ENCODE peak calls at places on chromosomes 13 and 19, in five cellular contexts. One of them, this sample, is unnamed.

GRCh38 chr19:10838377-10838776 is 2.4 kb upstream of the TMED1 start:
- DNase-seq in activated T-cell treated with anti-CD3 and anti-CD28 coated beads for 1 hour: no peak
- DNase-seq in ecto neural progenitor cell: no peak
- DNase-seq in stimulated activated CD8-positive, alpha-beta memory T cell treated with anti-CD3 and anti-CD28 coated beads, Interleukin-15, amount 100 ng/mL, for 24 hours: no peak
- DNase-seq in foreskin fibroblast: no peak
- DNase-seq in this sample: no peak

GRCh38 chr19:5250127-5250659 is 90.4 kb downstream of the PTPRS start:
- DNase-seq in activated T-cell treated with anti-CD3 and anti-CD28 coated beads for 1 hour: no peak
- DNase-seq in ecto neural progenitor cell: no peak
- DNase-seq in stimulated activated CD8-positive, alpha-beta memory T cell treated with anti-CD3 and anti-CD28 coated beads, Interleukin-15, amount 100 ng/mL, for 24 hours: no peak
- DNase-seq in foreskin fibroblast: no peak
- DNase-seq in this sample: no peak

GRCh38 chr19:38095411-38096308 is 128.4 kb downstream of the DPF1 start:
- DNase-seq in activated T-cell treated with anti-CD3 and anti-CD28 coated beads for 1 hour: peak; percentile 46
- DNase-seq in ecto neural progenitor cell: peak; percentile 80
- DNase-seq in stimulated activated CD8-positive, alpha-beta memory T cell treated with anti-CD3 and anti-CD28 coated beads, Interleukin-15, amount 100 ng/mL, for 24 hours: no peak
- DNase-seq in foreskin fibroblast: peak; percentile 75
- DNase-seq in this sample: no peak

GRCh38 chr19:46760363-46760762 is 14.1 kb upstream of the STRN4 start:
- DNase-seq in activated T-cell treated with anti-CD3 and anti-CD28 coated beads for 1 hour: no peak
- DNase-seq in ecto neural progenitor cell: no peak
- DNase-seq in stimulated activated CD8-positive, alpha-beta memory T cell treated with anti-CD3 and anti-CD28 coated beads, Interleukin-15, amount 100 ng/mL, for 24 hours: no peak
- DNase-seq in foreskin fibroblast: no peak
- DNase-seq in this sample: no peak

GRCh38 chr19:45913874-45914830 is at the start of gene NANOS2:
- DNase-seq in activated T-cell treated with anti-CD3 and anti-CD28 coated beads for 1 hour: no peak
- DNase-seq in ecto neural progenitor cell: peak; percentile 81
- DNase-seq in stimulated activated CD8-positive, alpha-beta memory T cell treated with anti-CD3 and anti-CD28 coated beads, Interleukin-15, amount 100 ng/mL, for 24 hours: no peak
- DNase-seq in foreskin fibroblast: no peak
- DNase-seq in this sample: no peak

GRCh38 chr13:21354721-21355120 is 104.4 kb downstream of the ZDHHC20 start:
- DNase-seq in activated T-cell treated with anti-CD3 and anti-CD28 coated beads for 1 hour: no peak
- DNase-seq in ecto neural progenitor cell: no peak
- DNase-seq in stimulated activated CD8-positive, alpha-beta memory T cell treated with anti-CD3 and anti-CD28 coated beads, Interleukin-15, amount 100 ng/mL, for 24 hours: no peak
- DNase-seq in foreskin fibroblast: no peak
- DNase-seq in this sample: no peak

GRCh38 chr13:48160879-48161278 is 66.0 kb upstream of the MED4 start:
- DNase-seq in activated T-cell treated with anti-CD3 and anti-CD28 coated beads for 1 hour: no peak
- DNase-seq in ecto neural progenitor cell: no peak
- DNase-seq in stimulated activated CD8-positive, alpha-beta memory T cell treated with anti-CD3 and anti-CD28 coated beads, Interleukin-15, amount 100 ng/mL, for 24 hours: no peak
- DNase-seq in foreskin fibroblast: peak; percentile 1
- DNase-seq in this sample: no peak

GRCh38 chr19:7645656-7646425 is 8.9 kb downstream of the STXBP2 start:
- DNase-seq in activated T-cell treated with anti-CD3 and anti-CD28 coated beads for 1 hour: no peak
- DNase-seq in ecto neural progenitor cell: no peak
- DNase-seq in stimulated activated CD8-positive, alpha-beta memory T cell treated with anti-CD3 and anti-CD28 coated beads, Interleukin-15, amount 100 ng/mL, for 24 hours: no peak
- DNase-seq in foreskin fibroblast: no peak
- DNase-seq in this sample: no peak

GRCh38 chr13:98184796-98185195 is 7.7 kb upstream of the RNF113B start:
- DNase-seq in activated T-cell treated with anti-CD3 and anti-CD28 coated beads for 1 hour: no peak
- DNase-seq in ecto neural progenitor cell: no peak
- DNase-seq in stimulated activated CD8-positive, alpha-beta memory T cell treated with anti-CD3 and anti-CD28 coated beads, Interleukin-15, amount 100 ng/mL, for 24 hours: no peak
- DNase-seq in foreskin fibroblast: no peak
- DNase-seq in this sample: no peak

GRCh38 chr19:42075364-42075615 is 676 bp upstream of the ZNF574 start:
- DNase-seq in activated T-cell treated with anti-CD3 and anti-CD28 coated beads for 1 hour: no peak
- DNase-seq in ecto neural progenitor cell: no peak
- DNase-seq in stimulated activated CD8-positive, alpha-beta memory T cell treated with anti-CD3 and anti-CD28 coated beads, Interleukin-15, amount 100 ng/mL, for 24 hours: no peak
- DNase-seq in foreskin fibroblast: no peak
- DNase-seq in this sample: no peak

GRCh38 chr13:36131215-36131930 is at the start of gene DCLK1:
- DNase-seq in activated T-cell treated with anti-CD3 and anti-CD28 coated beads for 1 hour: no peak
- DNase-seq in ecto neural progenitor cell: peak; percentile 83
- DNase-seq in stimulated activated CD8-positive, alpha-beta memory T cell treated with anti-CD3 and anti-CD28 coated beads, Interleukin-15, amount 100 ng/mL, for 24 hours: no peak
- DNase-seq in foreskin fibroblast: no peak
- DNase-seq in this sample: peak; percentile 75

GRCh38 chr13:111853766-111854165 is 213.2 kb upstream of the SOX1 start:
- DNase-seq in activated T-cell treated with anti-CD3 and anti-CD28 coated beads for 1 hour: no peak
- DNase-seq in ecto neural progenitor cell: no peak
- DNase-seq in stimulated activated CD8-positive, alpha-beta memory T cell treated with anti-CD3 and anti-CD28 coated beads, Interleukin-15, amount 100 ng/mL, for 24 hours: no peak
- DNase-seq in foreskin fibroblast: no peak
- DNase-seq in this sample: peak; percentile 66

GRCh38 chr19:29694669-29695627 is 20.1 kb downstream of the C19orf12 start:
- DNase-seq in activated T-cell treated with anti-CD3 and anti-CD28 coated beads for 1 hour: peak; percentile 77
- DNase-seq in ecto neural progenitor cell: peak; percentile 86
- DNase-seq in stimulated activated CD8-positive, alpha-beta memory T cell treated with anti-CD3 and anti-CD28 coated beads, Interleukin-15, amount 100 ng/mL, for 24 hours: peak; percentile 68
- DNase-seq in foreskin fibroblast: peak; percentile 79
- DNase-seq in this sample: peak; percentile 82

GRCh38 chr19:55491546-55492360 is 3.5 kb downstream of the SSC5D start:
- DNase-seq in activated T-cell treated with anti-CD3 and anti-CD28 coated beads for 1 hour: no peak
- DNase-seq in ecto neural progenitor cell: no peak
- DNase-seq in stimulated activated CD8-positive, alpha-beta memory T cell treated with anti-CD3 and anti-CD28 coated beads, Interleukin-15, amount 100 ng/mL, for 24 hours: no peak
- DNase-seq in foreskin fibroblast: no peak
- DNase-seq in this sample: no peak

GRCh38 chr19:1272423-1273262 is 2.7 kb upstream of the FAM174C start:
- DNase-seq in activated T-cell treated with anti-CD3 and anti-CD28 coated beads for 1 hour: no peak
- DNase-seq in ecto neural progenitor cell: no peak
- DNase-seq in stimulated activated CD8-positive, alpha-beta memory T cell treated with anti-CD3 and anti-CD28 coated beads, Interleukin-15, amount 100 ng/mL, for 24 hours: no peak
- DNase-seq in foreskin fibroblast: no peak
- DNase-seq in this sample: no peak

GRCh38 chr13:48232420-48233096 is 448 bp upstream of the ITM2B start:
- DNase-seq in activated T-cell treated with anti-CD3 and anti-CD28 coated beads for 1 hour: no peak
- DNase-seq in ecto neural progenitor cell: no peak
- DNase-seq in stimulated activated CD8-positive, alpha-beta memory T cell treated with anti-CD3 and anti-CD28 coated beads, Interleukin-15, amount 100 ng/mL, for 24 hours: no peak
- DNase-seq in foreskin fibroblast: no peak
- DNase-seq in this sample: no peak

GRCh38 chr19:47707135-47707925 is 5.9 kb upstream of the EHD2 start:
- DNase-seq in activated T-cell treated with anti-CD3 and anti-CD28 coated beads for 1 hour: peak; percentile 64
- DNase-seq in ecto neural progenitor cell: peak; percentile 81
- DNase-seq in stimulated activated CD8-positive, alpha-beta memory T cell treated with anti-CD3 and anti-CD28 coated beads, Interleukin-15, amount 100 ng/mL, for 24 hours: peak; percentile 47
- DNase-seq in foreskin fibroblast: peak; percentile 57
- DNase-seq in this sample: no peak

GRCh38 chr19:38727306-38727867 is 16.9 kb downstream of the CAPN12 start:
- DNase-seq in activated T-cell treated with anti-CD3 and anti-CD28 coated beads for 1 hour: no peak
- DNase-seq in ecto neural progenitor cell: no peak
- DNase-seq in stimulated activated CD8-positive, alpha-beta memory T cell treated with anti-CD3 and anti-CD28 coated beads, Interleukin-15, amount 100 ng/mL, for 24 hours: no peak
- DNase-seq in foreskin fibroblast: no peak
- DNase-seq in this sample: no peak

GRCh38 chr13:26706381-26706780 is 54.2 kb downstream of the GPR12 start:
- DNase-seq in activated T-cell treated with anti-CD3 and anti-CD28 coated beads for 1 hour: no peak
- DNase-seq in ecto neural progenitor cell: no peak
- DNase-seq in stimulated activated CD8-positive, alpha-beta memory T cell treated with anti-CD3 and anti-CD28 coated beads, Interleukin-15, amount 100 ng/mL, for 24 hours: no peak
- DNase-seq in foreskin fibroblast: no peak
- DNase-seq in this sample: no peak

GRCh38 chr13:43783820-43784219 is 3.0 kb downstream of the ENOX1 start:
- DNase-seq in activated T-cell treated with anti-CD3 and anti-CD28 coated beads for 1 hour: no peak
- DNase-seq in ecto neural progenitor cell: no peak
- DNase-seq in stimulated activated CD8-positive, alpha-beta memory T cell treated with anti-CD3 and anti-CD28 coated beads, Interleukin-15, amount 100 ng/mL, for 24 hours: no peak
- DNase-seq in foreskin fibroblast: no peak
- DNase-seq in this sample: no peak

GRCh38 chr19:54388001-54388802 is 23.5 kb upstream of the LAIR1 start:
- DNase-seq in activated T-cell treated with anti-CD3 and anti-CD28 coated beads for 1 hour: peak; percentile 26
- DNase-seq in ecto neural progenitor cell: no peak
- DNase-seq in stimulated activated CD8-positive, alpha-beta memory T cell treated with anti-CD3 and anti-CD28 coated beads, Interleukin-15, amount 100 ng/mL, for 24 hours: no peak
- DNase-seq in foreskin fibroblast: no peak
- DNase-seq in this sample: no peak

GRCh38 chr19:41401483-41401882 is 3.9 kb downstream of the BCKDHA start:
- DNase-seq in activated T-cell treated with anti-CD3 and anti-CD28 coated beads for 1 hour: no peak
- DNase-seq in ecto neural progenitor cell: no peak
- DNase-seq in stimulated activated CD8-positive, alpha-beta memory T cell treated with anti-CD3 and anti-CD28 coated beads, Interleukin-15, amount 100 ng/mL, for 24 hours: no peak
- DNase-seq in foreskin fibroblast: no peak
- DNase-seq in this sample: no peak

GRCh38 chr19:45323671-45324081 is 1.0 kb upstream of the CKM start:
- DNase-seq in activated T-cell treated with anti-CD3 and anti-CD28 coated beads for 1 hour: no peak
- DNase-seq in ecto neural progenitor cell: no peak
- DNase-seq in stimulated activated CD8-positive, alpha-beta memory T cell treated with anti-CD3 and anti-CD28 coated beads, Interleukin-15, amount 100 ng/mL, for 24 hours: no peak
- DNase-seq in foreskin fibroblast: no peak
- DNase-seq in this sample: no peak

GRCh38 chr19:33429891-33430673 is 56.6 kb downstream of the CEBPG start:
- DNase-seq in activated T-cell treated with anti-CD3 and anti-CD28 coated beads for 1 hour: no peak
- DNase-seq in ecto neural progenitor cell: no peak
- DNase-seq in stimulated activated CD8-positive, alpha-beta memory T cell treated with anti-CD3 and anti-CD28 coated beads, Interleukin-15, amount 100 ng/mL, for 24 hours: no peak
- DNase-seq in foreskin fibroblast: no peak
- DNase-seq in this sample: no peak

GRCh38 chr19:34468400-34468799 is 13.2 kb upstream of the WTIP start:
- DNase-seq in activated T-cell treated with anti-CD3 and anti-CD28 coated beads for 1 hour: no peak
- DNase-seq in ecto neural progenitor cell: no peak
- DNase-seq in stimulated activated CD8-positive, alpha-beta memory T cell treated with anti-CD3 and anti-CD28 coated beads, Interleukin-15, amount 100 ng/mL, for 24 hours: no peak
- DNase-seq in foreskin fibroblast: peak; percentile 9
- DNase-seq in this sample: no peak

GRCh38 chr13:90518398-90518797 is 829.1 kb upstream of the MIR17HG start:
- DNase-seq in activated T-cell treated with anti-CD3 and anti-CD28 coated beads for 1 hour: no peak
- DNase-seq in ecto neural progenitor cell: no peak
- DNase-seq in stimulated activated CD8-positive, alpha-beta memory T cell treated with anti-CD3 and anti-CD28 coated beads, Interleukin-15, amount 100 ng/mL, for 24 hours: no peak
- DNase-seq in foreskin fibroblast: no peak
- DNase-seq in this sample: no peak

GRCh38 chr13:49855930-49856329 is 63.4 kb upstream of the KPNA3 start:
- DNase-seq in activated T-cell treated with anti-CD3 and anti-CD28 coated beads for 1 hour: no peak
- DNase-seq in ecto neural progenitor cell: no peak
- DNase-seq in stimulated activated CD8-positive, alpha-beta memory T cell treated with anti-CD3 and anti-CD28 coated beads, Interleukin-15, amount 100 ng/mL, for 24 hours: no peak
- DNase-seq in foreskin fibroblast: no peak
- DNase-seq in this sample: no peak

GRCh38 chr13:108102771-108103170 is 112.6 kb downstream of the LIG4 start:
- DNase-seq in activated T-cell treated with anti-CD3 and anti-CD28 coated beads for 1 hour: no peak
- DNase-seq in ecto neural progenitor cell: no peak
- DNase-seq in stimulated activated CD8-positive, alpha-beta memory T cell treated with anti-CD3 and anti-CD28 coated beads, Interleukin-15, amount 100 ng/mL, for 24 hours: no peak
- DNase-seq in foreskin fibroblast: no peak
- DNase-seq in this sample: no peak

GRCh38 chr13:40087021-40088002 is 431.9 kb downstream of the COG6 start:
- DNase-seq in activated T-cell treated with anti-CD3 and anti-CD28 coated beads for 1 hour: no peak
- DNase-seq in ecto neural progenitor cell: no peak
- DNase-seq in stimulated activated CD8-positive, alpha-beta memory T cell treated with anti-CD3 and anti-CD28 coated beads, Interleukin-15, amount 100 ng/mL, for 24 hours: no peak
- DNase-seq in foreskin fibroblast: no peak
- DNase-seq in this sample: no peak

GRCh38 chr13:37621811-37622361 is 23.3 kb upstream of the POSTN start:
- DNase-seq in activated T-cell treated with anti-CD3 and anti-CD28 coated beads for 1 hour: no peak
- DNase-seq in ecto neural progenitor cell: no peak
- DNase-seq in stimulated activated CD8-positive, alpha-beta memory T cell treated with anti-CD3 and anti-CD28 coated beads, Interleukin-15, amount 100 ng/mL, for 24 hours: no peak
- DNase-seq in foreskin fibroblast: peak; percentile 83
- DNase-seq in this sample: no peak

GRCh38 chr19:2734589-2735288 is 5.1 kb downstream of the SLC39A3 start:
- DNase-seq in activated T-cell treated with anti-CD3 and anti-CD28 coated beads for 1 hour: no peak
- DNase-seq in ecto neural progenitor cell: no peak
- DNase-seq in stimulated activated CD8-positive, alpha-beta memory T cell treated with anti-CD3 and anti-CD28 coated beads, Interleukin-15, amount 100 ng/mL, for 24 hours: no peak
- DNase-seq in foreskin fibroblast: no peak
- DNase-seq in this sample: no peak

GRCh38 chr19:45406957-45407375 is 522 bp downstream of the POLR1G start:
- DNase-seq in activated T-cell treated with anti-CD3 and anti-CD28 coated beads for 1 hour: no peak
- DNase-seq in ecto neural progenitor cell: no peak
- DNase-seq in stimulated activated CD8-positive, alpha-beta memory T cell treated with anti-CD3 and anti-CD28 coated beads, Interleukin-15, amount 100 ng/mL, for 24 hours: no peak
- DNase-seq in foreskin fibroblast: no peak
- DNase-seq in this sample: no peak

GRCh38 chr19:17770613-17771012 is 19.3 kb downstream of the FCHO1 start:
- DNase-seq in activated T-cell treated with anti-CD3 and anti-CD28 coated beads for 1 hour: no peak
- DNase-seq in ecto neural progenitor cell: no peak
- DNase-seq in stimulated activated CD8-positive, alpha-beta memory T cell treated with anti-CD3 and anti-CD28 coated beads, Interleukin-15, amount 100 ng/mL, for 24 hours: no peak
- DNase-seq in foreskin fibroblast: no peak
- DNase-seq in this sample: no peak

GRCh38 chr13:102286326-102286725 is 115.5 kb downstream of the FGF14 start:
- DNase-seq in activated T-cell treated with anti-CD3 and anti-CD28 coated beads for 1 hour: no peak
- DNase-seq in ecto neural progenitor cell: no peak
- DNase-seq in stimulated activated CD8-positive, alpha-beta memory T cell treated with anti-CD3 and anti-CD28 coated beads, Interleukin-15, amount 100 ng/mL, for 24 hours: no peak
- DNase-seq in foreskin fibroblast: peak; percentile 92
- DNase-seq in this sample: no peak

GRCh38 chr19:2631213-2631821 is 71.2 kb downstream of the GNG7 start:
- DNase-seq in activated T-cell treated with anti-CD3 and anti-CD28 coated beads for 1 hour: no peak
- DNase-seq in ecto neural progenitor cell: no peak
- DNase-seq in stimulated activated CD8-positive, alpha-beta memory T cell treated with anti-CD3 and anti-CD28 coated beads, Interleukin-15, amount 100 ng/mL, for 24 hours: no peak
- DNase-seq in foreskin fibroblast: no peak
- DNase-seq in this sample: no peak

GRCh38 chr19:44723952-44724319 is 24.6 kb upstream of the BCL3 start:
- DNase-seq in activated T-cell treated with anti-CD3 and anti-CD28 coated beads for 1 hour: peak; percentile 63
- DNase-seq in ecto neural progenitor cell: peak; percentile 87
- DNase-seq in stimulated activated CD8-positive, alpha-beta memory T cell treated with anti-CD3 and anti-CD28 coated beads, Interleukin-15, amount 100 ng/mL, for 24 hours: peak; percentile 56
- DNase-seq in foreskin fibroblast: peak; percentile 67
- DNase-seq in this sample: peak; percentile 84

This sample was measured in type B pancreatic cell.